ENCODE peak calls at places on chromosomes 7 and 10, in seven cellular contexts. S is HCT116, Q is SK-N-SH, J is K562, B is H1, R is HepG2, L is GM12878. I is an unnamed sample.

GRCh38 chr7:107690611-107691010 is 30.0 kb downstream of the SLC26A4 start:
- DNase-seq in S (no peak), Q (no peak), J (no peak), B (no peak), R (no peak), L (no peak), I (no peak)

GRCh38 chr7:35848728-35849127 is 47.9 kb downstream of the SEPTIN7 start:
- DNase-seq in S (no peak), Q (no peak), J (no peak), B (no peak), R (no peak), L (no peak), I (no peak)

GRCh38 chr10:51031995-51032394 is 42.3 kb upstream of the PRKG1 start:
- DNase-seq in S (no peak), Q (no peak), J (no peak), B (no peak), R (no peak), L (no peak), I (no peak)

GRCh38 chr7:158727690-158728089 is 23.1 kb upstream of the NCAPG2 start:
- DNase-seq in S (no peak), Q (no peak), J (no peak), B (no peak), R (no peak), L (no peak), I (no peak)

GRCh38 chr10:132167976-132168375 is 18.8 kb upstream of the DPYSL4 start:
- DNase-seq in S (no peak), Q (no peak), J (no peak), B (no peak), R (no peak), L (no peak), I (no peak)

GRCh38 chr10:36187382-36188042 is 545.4 kb upstream of the FZD8 start:
- DNase-seq in S (no peak), Q (no peak), J (no peak), B (no peak), R (no peak), L (no peak), I (no peak)

GRCh38 chr10:99328579-99329237 is 448 bp upstream of the CNNM1 start:
- DNase-seq in S (no peak), Q (no peak), J (no peak), B (no peak), R (no peak), L (no peak), I (no peak)

GRCh38 chr10:11682267-11682683 is 59.9 kb upstream of the ECHDC3 start:
- DNase-seq in S (no peak), Q (no peak), J (no peak), B (no peak), R (no peak), L (no peak), I (no peak)

GRCh38 chr10:60186315-60187071 is 203.2 kb downstream of the ANK3 start:
- DNase-seq in S (no peak), Q (no peak), J (no peak), B (no peak), R (no peak), L (no peak), I (no peak)

GRCh38 chr10:119489572-119490326 is 52.8 kb downstream of the RGS10 start:
- DNase-seq in S (peak; percentile 32), Q (peak; percentile 83), J (peak; percentile 46), B (peak; percentile 98), R (peak; percentile 16), L (no peak), I (peak; percentile 39)

GRCh38 chr7:113608786-113609185 is 310.0 kb downstream of the PPP1R3A start:
- DNase-seq in S (no peak), Q (no peak), J (no peak), B (no peak), R (no peak), L (no peak), I (no peak)

GRCh38 chr10:113866551-113867394 is 12.3 kb downstream of the NHLRC2 start:
- DNase-seq in S (no peak), Q (no peak), J (peak; percentile 67), B (no peak), R (no peak), L (no peak), I (no peak)

GRCh38 chr7:53326634-53327033 is 291.2 kb downstream of the POM121L12 start:
- DNase-seq in S (no peak), Q (no peak), J (no peak), B (no peak), R (no peak), L (no peak), I (no peak)

GRCh38 chr7:158407581-158408331 is 179.9 kb downstream of the PTPRN2 start:
- DNase-seq in S (peak; percentile 48), Q (peak; percentile 74), J (peak; percentile 67), B (no peak), R (peak; percentile 55), L (no peak), I (peak; percentile 50)

GRCh38 chr7:31052841-31053601 is 913 bp downstream of the ADCYAP1R1 start:
- DNase-seq in S (no peak), Q (peak; percentile 83), J (no peak), B (peak; percentile 69), R (no peak), L (no peak), I (no peak)

GRCh38 chr10:91367558-91367957 is 42.6 kb upstream of the HECTD2 start:
- DNase-seq in S (no peak), Q (no peak), J (no peak), B (no peak), R (no peak), L (no peak), I (no peak)

GRCh38 chr7:80883188-80884025 is 35.4 kb downstream of the SEMA3C start:
- DNase-seq in S (peak; percentile 98), Q (no peak), J (no peak), B (no peak), R (peak; percentile 8), L (no peak), I (peak; percentile 97)

GRCh38 chr7:158067219-158067930 is 520.2 kb downstream of the PTPRN2 start:
- DNase-seq in S (no peak), Q (no peak), J (no peak), B (no peak), R (no peak), L (no peak), I (no peak)

GRCh38 chr10:110413049-110413783 is 84.5 kb upstream of the DUSP5 start:
- DNase-seq in S (no peak), Q (no peak), J (no peak), B (no peak), R (no peak), L (no peak), I (no peak)

GRCh38 chr7:38319873-38320272 is 46.4 kb upstream of the TARP start:
- DNase-seq in S (no peak), Q (no peak), J (no peak), B (no peak), R (no peak), L (no peak), I (no peak)

GRCh38 chr10:118287076-118287806 is 54.9 kb downstream of the FAM204A start:
- DNase-seq in S (no peak), Q (peak; percentile 57), J (no peak), B (no peak), R (no peak), L (no peak), I (no peak)

GRCh38 chr10:70740441-70741288 is 44.5 kb downstream of the TBATA start:
- DNase-seq in S (no peak), Q (no peak), J (no peak), B (no peak), R (no peak), L (no peak), I (no peak)

GRCh38 chr7:74481458-74482324 is 28.0 kb downstream of the GTF2IRD1 start:
- DNase-seq in S (no peak), Q (peak; percentile 61), J (no peak), B (no peak), R (no peak), L (no peak), I (no peak)
- TF ChIP-seq SIN3A in S (no peak), Q (no peak), J (no peak), B (no peak), R (no peak), L (no peak), I (no peak)

GRCh38 chr7:137937202-137937560 is 64.7 kb downstream of the CREB3L2 start:
- DNase-seq in S (no peak), Q (no peak), J (no peak), B (no peak), R (no peak), L (no peak), I (no peak)

GRCh38 chr7:137936509-137937201 is 65.2 kb downstream of the CREB3L2 start:
- DNase-seq in S (no peak), Q (no peak), J (no peak), B (no peak), R (no peak), L (no peak), I (no peak)

GRCh38 chr7:137934176-137934826 is 67.6 kb downstream of the CREB3L2 start:
- DNase-seq in S (no peak), Q (no peak), J (peak; percentile 58), B (no peak), R (no peak), L (no peak), I (no peak)

GRCh38 chr7:137934941-137935848 is 66.7 kb downstream of the CREB3L2 start:
- DNase-seq in S (no peak), Q (no peak), J (no peak), B (no peak), R (no peak), L (peak; percentile 30), I (no peak)

DNA sequence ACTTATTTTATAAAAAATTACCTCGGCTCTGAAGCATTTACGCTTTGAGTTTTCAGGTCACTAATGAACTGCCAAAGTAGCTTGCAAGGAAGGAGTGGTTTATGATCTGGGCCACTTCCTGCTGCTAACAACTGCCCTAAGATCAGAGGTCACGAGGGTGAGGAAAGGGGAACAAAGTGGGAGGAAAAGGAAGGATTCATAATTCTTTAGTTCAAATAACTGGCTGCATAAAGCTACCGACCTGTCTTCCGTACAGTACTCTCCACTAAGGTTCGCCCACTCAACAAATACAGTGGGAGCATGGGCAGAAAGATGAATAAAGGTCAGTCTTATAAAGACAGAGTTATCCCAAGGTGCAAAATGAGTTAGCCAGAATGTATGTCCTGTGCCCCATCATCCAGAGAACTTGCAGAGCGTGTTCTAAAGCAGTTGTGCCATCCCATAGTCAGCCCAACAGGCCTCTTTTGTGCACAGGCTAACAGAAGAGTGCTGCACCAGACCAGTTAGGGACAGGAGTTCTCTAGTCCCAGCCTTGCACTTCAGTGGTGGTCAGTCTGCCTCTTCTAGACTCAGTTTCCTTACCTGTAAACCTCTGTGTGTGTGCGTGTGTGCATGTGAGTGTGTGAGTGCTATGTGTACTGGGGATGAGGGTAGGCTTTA is 65.9 kb downstream of the CREB3L2 start:
- DNase-seq in S (no peak), Q (no peak), J (peak; percentile 79), B (no peak), R (no peak), L (peak; percentile 28), I (no peak)
- H3K27ac ChIP-seq in S (no peak overlapping the region), Q (no peak overlapping the region), J (peak overlapping the region; percentile 60), B (no peak overlapping the region), R (peak overlapping the region; percentile 22), L (peak overlapping the region; percentile 92), I (no peak overlapping the region)

GRCh38 chr7:34313289-34313688 is 344.7 kb upstream of the NPSR1 start:
- DNase-seq in S (no peak), Q (no peak), J (no peak), B (no peak), R (no peak), L (no peak), I (no peak)
- TF ChIP-seq SIN3A in S (no peak), Q (no peak), J (no peak), B (no peak), R (no peak), L (no peak), I (no peak)

DNA sequence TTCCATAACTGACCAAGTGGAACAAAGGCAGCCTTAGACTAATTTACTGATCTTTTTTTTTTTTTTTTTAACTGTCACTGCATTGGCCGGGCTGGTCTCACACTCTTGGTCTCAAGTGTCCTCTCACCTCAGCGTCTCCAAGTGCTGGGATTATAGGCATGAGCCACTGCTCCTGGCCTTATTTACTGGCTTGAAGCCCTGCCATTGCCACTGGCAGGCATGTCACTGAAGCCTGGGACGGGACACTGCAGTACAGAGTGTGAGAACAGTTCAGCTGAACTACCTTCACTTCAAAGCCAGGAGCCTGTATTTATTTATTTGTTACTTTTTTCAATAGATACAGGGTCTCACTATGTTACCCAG is 15.4 kb upstream of the ARHGAP12 start:
- DNase-seq in S (no peak), Q (no peak), J (no peak), B (no peak), R (no peak), L (no peak), I (no peak)
- H3K27ac ChIP-seq in S (peak overlapping the region; percentile 95), Q (no peak overlapping the region), J (no peak overlapping the region), B (no peak overlapping the region), R (peak overlapping the region; percentile 77), L (no peak overlapping the region), I (peak overlapping the region; percentile 97)